ENCODE peak calls at places on chromosomes 6 and 20, in seven cellular contexts. B is IMR-90, G is mesenchymal stem cell, O is neuronal stem cell, L is mesendoderm, A is H1, U is trophoblast cell. X is an unnamed sample.

GRCh38 chr6:104431096-104431495 is 428.6 kb downstream of the HACE1 start:
- DNase-seq in L (no peak), G (no peak), U (no peak), O (no peak), A (no peak), B (no peak), X (no peak)

GRCh38 chr6:143248359-143248758 is 187.7 kb downstream of the AIG1 start:
- DNase-seq in B (no peak), O (no peak), U (no peak), G (no peak), A (no peak), L (no peak), X (no peak)

GRCh38 chr20:34023937-34024732 is 30.4 kb downstream of the RALY start:
- DNase-seq in U (no peak), L (no peak), G (no peak), A (no peak), B (no peak), O (no peak), X (no peak)

GRCh38 chr6:7189101-7189721 is 81.5 kb downstream of the RREB1 start:
- DNase-seq in U (no peak), L (no peak), G (no peak), A (no peak), B (no peak), O (no peak), X (no peak)

GRCh38 chr20:10239954-10240353 is 21.3 kb downstream of the SNAP25 start:
- DNase-seq in B (peak), O (no peak), G (peak), A (no peak), L (no peak), U (no peak), X (no peak)

GRCh38 chr20:53900380-53900999 is 169.9 kb downstream of the BCAS1 start:
- DNase-seq in B (peak), U (peak), G (peak), A (no peak), L (no peak), O (no peak), X (no peak)

GRCh38 chr6:115131709-115132490 is 789.1 kb upstream of the HS3ST5 start:
- DNase-seq in A (no peak), L (no peak), O (no peak), G (no peak), U (no peak), B (no peak), X (no peak)

GRCh38 chr6:128601060-128601459 is 80.7 kb upstream of the PTPRK start:
- DNase-seq in U (no peak), L (peak), B (peak), A (no peak), G (peak), O (no peak), X (no peak)

GRCh38 chr6:137313928-137314855 is 95.0 kb upstream of the IFNGR1 start:
- DNase-seq in G (peak), U (peak), L (peak), B (peak), O (peak), A (no peak), X (peak)

GRCh38 chr6:71410164-71410566 is 121.6 kb downstream of the OGFRL1 start:
- DNase-seq in O (no peak), A (no peak), B (peak), G (no peak), U (peak), L (no peak), X (no peak)

GRCh38 chr20:4038047-4038459 is 22.7 kb upstream of the RNF24 start:
- DNase-seq in G (peak), B (peak), L (peak), A (no peak), U (peak), O (no peak), X (peak)

GRCh38 chr6:25883991-25884390 is 9.9 kb upstream of the SLC17A3 start:
- DNase-seq in B (peak), L (no peak), A (no peak), U (peak), O (no peak), G (peak), X (no peak)

GRCh38 chr20:32493356-32493755 is 91.8 kb downstream of the NOL4L start:
- DNase-seq in B (no peak), U (no peak), A (no peak), O (no peak), L (no peak), G (no peak), X (no peak)

GRCh38 chr6:38527371-38527770 is 112.4 kb downstream of the BTBD9 start:
- DNase-seq in A (no peak), O (no peak), L (no peak), G (no peak), U (no peak), B (no peak), X (no peak)

GRCh38 chr20:6121504-6121903 is 1.3 kb downstream of the FERMT1 start:
- DNase-seq in U (peak), O (no peak), B (no peak), A (no peak), L (no peak), G (no peak), X (no peak)

GRCh38 chr20:6123650-6124014 is 802 bp upstream of the FERMT1 start:
- DNase-seq in U (no peak), G (no peak), L (no peak), B (no peak), A (no peak), O (no peak), X (no peak)

GRCh38 chr20:6120491-6120988 is 2.3 kb downstream of the FERMT1 start:
- DNase-seq in U (no peak), A (no peak), G (no peak), O (no peak), B (no peak), L (no peak), X (no peak)

GRCh38 chr20:6122873-6123649 is at the start of gene FERMT1:
- DNase-seq in O (peak), G (peak), A (peak), U (peak), L (peak), B (peak), X (peak)

GRCh38 chr20:6122111-6122872 is 538 bp downstream of the FERMT1 start:
- DNase-seq in B (peak), L (peak), U (peak), O (no peak), A (no peak), G (peak), X (peak)
- H3K4me2 ChIP-seq in B (peak), L (peak), U (peak), O (peak), A (peak), G (peak), X (peak)

DNA sequence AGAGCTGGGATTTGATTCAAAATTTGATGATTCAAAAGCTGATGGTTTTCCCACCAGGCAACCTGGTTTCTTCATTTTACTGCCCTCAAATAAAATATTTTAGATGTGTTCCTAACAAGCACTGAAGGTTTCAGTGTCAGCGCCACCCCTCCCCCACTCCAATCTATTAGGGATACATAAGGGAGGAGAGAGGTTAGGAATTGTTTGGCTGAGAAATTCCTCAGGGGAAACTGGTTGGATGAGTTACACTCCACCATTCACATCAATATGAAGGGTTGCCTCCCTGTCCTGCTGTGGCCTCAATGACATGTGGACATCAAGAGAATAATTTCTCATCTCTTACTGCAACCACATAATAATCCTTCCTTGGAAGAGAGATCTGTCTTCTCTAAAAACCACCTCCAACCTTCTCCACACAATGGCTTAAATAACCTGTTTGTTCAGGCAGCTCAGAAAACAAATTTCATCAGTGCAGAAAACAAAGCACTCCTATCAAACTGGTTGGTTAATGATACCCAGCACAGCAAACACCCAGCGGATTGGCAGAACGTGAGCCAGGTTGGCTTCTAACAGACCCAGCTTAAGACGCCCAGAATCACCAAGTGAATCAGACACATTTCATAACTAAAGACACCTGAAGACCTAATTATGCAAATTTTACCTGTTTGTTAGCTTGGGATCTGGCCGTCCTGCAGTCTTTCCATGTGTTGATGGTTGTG is 136.0 kb upstream of the SGK1 start:
- DNase-seq in O (no peak), U (peak), A (no peak), G (no peak), B (no peak), L (peak), X (no peak)
- H2BK5ac ChIP-seq in O (no peak), U (no peak), A (no peak), G (peak), B (peak), L (no peak), X (no peak)

GRCh38 chr20:43055181-43055884 is 134.4 kb downstream of the PTPRT start:
- DNase-seq in B (no peak), U (no peak), L (no peak), A (no peak), G (no peak), O (no peak), X (no peak)
- H3K4me2 ChIP-seq in B (no peak), U (no peak), L (no peak), A (no peak), G (no peak), O (no peak), X (no peak)

GRCh38 chr6:11784341-11784740 is 5.7 kb upstream of the ADTRP start:
- DNase-seq in U (no peak), G (no peak), L (no peak), O (no peak), B (no peak), A (no peak), X (no peak)
- H2BK5ac ChIP-seq in U (no peak), G (no peak), L (no peak), O (no peak), B (no peak), A (no peak), X (no peak)

GRCh38 chr6:100346828-100347227 is 117.9 kb downstream of the SIM1 start:
- DNase-seq in U (peak), L (no peak), G (no peak), B (peak), A (no peak), O (no peak), X (no peak)

GRCh38 chr6:100344321-100344720 is 120.4 kb downstream of the SIM1 start:
- DNase-seq in A (no peak), O (no peak), L (no peak), U (no peak), G (no peak), B (no peak), X (no peak)

GRCh38 chr6:100344761-100345160 is 120.0 kb downstream of the SIM1 start:
- DNase-seq in L (no peak), B (peak), A (no peak), O (no peak), G (peak), U (peak), X (no peak)

GRCh38 chr6:100347901-100348550 is 116.7 kb downstream of the SIM1 start:
- DNase-seq in U (no peak), L (no peak), O (no peak), G (peak), B (peak), A (no peak), X (no peak)

DNA sequence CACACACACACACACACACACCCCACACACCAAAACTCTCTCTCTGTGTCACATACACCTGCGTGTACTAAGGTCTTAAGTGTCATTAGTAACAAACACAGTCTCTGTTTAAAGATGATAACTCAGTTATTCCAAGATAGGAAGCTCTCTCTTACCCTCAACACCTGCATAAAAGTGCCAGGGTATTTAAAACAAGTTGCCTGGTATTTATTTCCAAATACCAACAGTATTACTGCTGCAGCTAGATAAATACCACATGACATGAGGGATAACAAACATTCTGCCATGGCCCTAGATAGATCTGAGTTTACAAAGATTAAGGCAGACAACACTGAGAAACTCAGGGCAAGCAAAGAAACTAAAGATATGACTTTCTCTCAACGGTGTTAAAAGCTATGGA is 118.5 kb downstream of the SIM1 start:
- DNase-seq in L (no peak), G (no peak), U (peak), B (peak), O (no peak), A (no peak), X (no peak)
- H3K4me2 ChIP-seq in L (no peak), G (no peak), U (no peak), B (peak), O (no peak), A (no peak), X (no peak)

GRCh38 chr6:144252289-144252688 is 32.8 kb upstream of the UTRN start:
- DNase-seq in U (no peak), G (no peak), B (no peak), O (no peak), L (no peak), A (no peak), X (no peak)
- H2BK5ac ChIP-seq in U (no peak), G (no peak), B (no peak), O (no peak), L (no peak), A (no peak), X (no peak)

GRCh38 chr20:38170914-38171300 is 5.8 kb upstream of the TGM2 start:
- DNase-seq in B (no peak), A (no peak), G (peak), U (no peak), O (no peak), L (no peak), X (no peak)
- H3K4me2 ChIP-seq in B (peak), A (no peak), G (no peak), U (no peak), O (no peak), L (no peak), X (no peak)

DNA sequence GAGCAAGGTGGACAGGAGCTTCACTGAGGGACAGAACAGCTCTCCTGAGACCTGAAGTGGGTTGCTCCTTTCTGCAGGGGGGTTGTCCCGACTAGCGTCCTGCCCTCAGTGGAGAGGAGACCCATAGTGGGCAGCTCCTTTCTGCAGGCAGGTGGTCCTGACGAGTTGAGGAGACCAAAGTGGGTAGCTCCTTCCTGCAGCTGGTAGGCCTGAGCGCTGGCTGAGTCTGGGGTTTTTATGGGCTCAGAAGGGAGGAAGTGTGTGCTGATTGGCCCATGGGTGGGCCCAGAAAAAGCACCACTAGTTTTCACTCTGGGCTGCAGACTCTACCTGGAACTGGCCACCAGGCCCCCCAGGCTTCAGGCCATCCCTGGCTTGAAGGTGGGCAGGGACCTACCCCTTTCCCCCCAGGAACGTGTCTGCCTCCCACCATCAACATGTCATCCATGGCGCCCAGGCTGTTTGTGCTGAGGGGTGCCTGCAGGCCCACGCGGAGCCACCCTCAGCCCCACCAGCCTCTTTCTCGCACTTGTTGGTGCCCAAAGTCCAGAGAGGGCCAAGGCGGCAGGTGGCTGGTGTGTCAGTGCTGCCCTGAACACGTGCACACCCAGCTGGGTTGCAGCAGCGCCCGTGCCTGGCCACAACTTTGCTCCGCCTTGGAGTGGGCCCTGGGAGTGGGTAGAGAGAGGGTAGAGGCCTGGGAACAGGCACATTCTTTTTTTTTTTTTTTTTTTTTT is 1.6 kb upstream of the DEK start:
- DNase-seq in B (no peak), L (no peak), U (no peak), G (no peak), O (no peak), A (no peak), X (peak)
- H2BK5ac ChIP-seq in B (no peak), L (no peak), U (no peak), G (no peak), O (no peak), A (no peak), X (no peak)

DNA sequence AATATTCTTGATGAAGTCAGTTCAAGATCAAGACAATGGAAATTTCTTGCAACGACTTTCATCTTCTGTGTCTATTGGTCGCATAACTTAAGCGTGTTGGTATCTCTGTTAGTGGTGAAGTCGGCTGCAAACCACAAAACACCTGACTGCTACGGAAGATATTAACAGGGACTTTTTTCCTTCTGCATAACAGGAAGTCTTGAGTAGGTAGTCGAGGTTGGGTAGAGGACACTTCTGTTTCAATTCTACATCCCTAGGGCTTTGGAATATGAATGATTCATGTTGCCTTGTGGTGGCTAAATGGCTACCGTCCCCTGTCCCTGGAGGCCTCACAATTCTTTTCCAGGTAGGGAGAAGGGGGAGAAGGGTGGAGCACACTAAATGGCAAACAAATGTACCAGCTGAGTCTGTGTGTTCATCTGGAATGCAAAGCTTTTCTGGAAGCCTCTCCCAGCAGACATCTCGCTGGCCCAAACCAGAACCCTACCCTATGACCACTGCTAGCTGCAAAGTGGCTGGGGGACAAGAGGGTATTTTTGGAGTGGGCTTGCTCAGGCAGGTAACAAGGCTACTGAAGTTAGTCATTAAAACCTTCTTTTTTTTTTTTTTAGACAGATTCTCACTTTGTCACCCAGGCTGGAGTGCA is 34.6 kb upstream of the NKX2-2 start:
- DNase-seq in A (no peak), O (no peak), B (no peak), U (no peak), G (no peak), L (no peak), X (no peak)
- H3K4me2 ChIP-seq in A (no peak), O (no peak), B (no peak), U (no peak), G (no peak), L (no peak), X (no peak)

GRCh38 chr20:63272105-63273078 is at the start of gene ARFGAP1:
- DNase-seq in A (no peak), G (peak), O (peak), U (peak), L (peak), B (peak), X (peak)

GRCh38 chr20:63274381-63275228 is 2.0 kb downstream of the ARFGAP1 start:
- DNase-seq in G (no peak), A (no peak), U (no peak), L (no peak), O (no peak), B (no peak), X (no peak)

GRCh38 chr20:63273180-63273579 is 567 bp downstream of the ARFGAP1 start:
- DNase-seq in A (no peak), U (no peak), B (no peak), G (no peak), L (no peak), O (no peak), X (no peak)

GRCh38 chr20:63275825-63276224 is 3.2 kb downstream of the ARFGAP1 start:
- DNase-seq in A (no peak), L (no peak), B (no peak), O (no peak), U (no peak), G (no peak), X (no peak)

DNA sequence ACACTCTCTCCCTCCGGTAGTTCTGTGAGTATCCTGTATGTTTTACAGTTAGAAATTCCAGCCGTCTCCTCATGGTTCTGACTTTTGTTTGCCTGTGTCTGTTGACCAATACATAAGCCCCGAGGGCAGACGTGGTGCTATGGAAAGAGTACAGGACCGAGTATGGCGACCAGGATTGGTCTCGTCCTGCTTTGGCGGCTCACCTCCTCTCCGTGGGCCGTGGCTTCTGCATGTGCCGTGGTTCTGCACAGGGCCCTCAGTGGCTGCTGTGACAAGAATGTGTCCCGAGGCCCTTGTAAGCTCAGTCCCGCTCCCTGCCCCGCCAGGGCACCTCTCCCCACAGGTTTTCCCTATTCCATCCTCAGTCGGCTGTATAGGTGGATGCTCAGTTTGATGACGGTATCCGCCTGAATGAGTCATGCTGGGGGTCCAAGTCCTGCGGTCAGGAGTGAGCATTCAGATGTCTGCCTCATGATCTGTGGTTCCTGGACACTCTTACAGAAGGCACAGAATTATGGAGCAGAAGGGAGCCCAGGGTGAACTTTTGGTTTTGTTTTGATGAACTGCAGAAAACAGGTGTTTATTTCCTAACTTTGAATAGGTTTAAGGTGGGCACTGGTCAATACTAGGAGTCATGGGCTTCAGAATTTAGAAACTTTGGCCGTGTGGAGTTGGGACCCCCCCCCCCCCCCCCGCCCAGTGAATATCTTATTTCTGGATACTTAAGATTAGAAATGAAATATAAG is 1.2 kb downstream of the ARFGAP1 start:
- DNase-seq in L (no peak), O (no peak), B (peak), A (no peak), U (peak), G (peak), X (no peak)
- H2BK5ac ChIP-seq in L (no peak), O (no peak), B (peak), A (no peak), U (no peak), G (no peak), X (no peak)